ENCODE peak calls at places on chromosomes 16 and 17, in five cellular contexts. One of them, this sample, is unnamed.

GRCh38 chr17:28961391-28961790 is 10.1 kb upstream of the PHF12 start:
- DNase-seq in HCT116: no peak
- DNase-seq in A549: no peak
- DNase-seq in endothelial cell of umbilical vein: no peak
- DNase-seq in H1: no peak
- DNase-seq in this sample: no peak

GRCh38 chr17:80481284-80482057 is 5.1 kb upstream of the NPTX1 start:
- DNase-seq in HCT116: no peak
- DNase-seq in A549: no peak
- DNase-seq in endothelial cell of umbilical vein: no peak
- DNase-seq in H1: no peak
- DNase-seq in this sample: no peak

GRCh38 chr17:75876938-75877751 is 1.2 kb downstream of the TRIM47 start:
- DNase-seq in HCT116: peak; percentile 87
- DNase-seq in A549: peak; percentile 85
- DNase-seq in endothelial cell of umbilical vein: peak; percentile 98
- DNase-seq in H1: peak; percentile 70
- DNase-seq in this sample: no peak

GRCh38 chr17:21549107-21549687 is 143.1 kb upstream of the KCNJ18 start:
- DNase-seq in HCT116: no peak
- DNase-seq in A549: no peak
- DNase-seq in endothelial cell of umbilical vein: no peak
- DNase-seq in H1: no peak
- DNase-seq in this sample: no peak

GRCh38 chr17:39195568-39196160 is 1.8 kb downstream of the CACNB1 start:
- DNase-seq in HCT116: no peak
- DNase-seq in A549: no peak
- DNase-seq in endothelial cell of umbilical vein: no peak
- DNase-seq in H1: no peak
- DNase-seq in this sample: no peak

GRCh38 chr16:57538235-57538711 is 1.9 kb upstream of the CCDC102A start:
- DNase-seq in HCT116: no peak
- DNase-seq in A549: no peak
- DNase-seq in endothelial cell of umbilical vein: no peak
- DNase-seq in H1: peak; percentile 33
- DNase-seq in this sample: no peak

GRCh38 chr17:2982854-2983636 is 80.4 kb downstream of the OR1D5 start:
- DNase-seq in HCT116: no peak
- DNase-seq in A549: peak; percentile 89
- DNase-seq in endothelial cell of umbilical vein: no peak
- DNase-seq in H1: no peak
- DNase-seq in this sample: peak; percentile 92

GRCh38 chr17:71548540-71549190 is 572.2 kb upstream of the SOX9 start:
- DNase-seq in HCT116: no peak
- DNase-seq in A549: no peak
- DNase-seq in endothelial cell of umbilical vein: no peak
- DNase-seq in H1: no peak
- DNase-seq in this sample: no peak

GRCh38 chr16:88087517-88087877 is 136.3 kb downstream of the BANP start:
- DNase-seq in HCT116: no peak
- DNase-seq in A549: no peak
- DNase-seq in endothelial cell of umbilical vein: no peak
- DNase-seq in H1: no peak
- DNase-seq in this sample: no peak

GRCh38 chr17:48520631-48521045 is 10.2 kb downstream of the HOXB1 start:
- DNase-seq in HCT116: no peak
- DNase-seq in A549: no peak
- DNase-seq in endothelial cell of umbilical vein: no peak
- DNase-seq in H1: no peak
- DNase-seq in this sample: no peak

GRCh38 chr16:3004319-3004718 is 8.4 kb upstream of the CLDN9 start:
- DNase-seq in HCT116: no peak
- DNase-seq in A549: no peak
- DNase-seq in endothelial cell of umbilical vein: no peak
- DNase-seq in H1: no peak
- DNase-seq in this sample: peak; percentile 56

GRCh38 chr16:87602005-87602790 is at the start of gene JPH3:
- DNase-seq in HCT116: no peak
- DNase-seq in A549: no peak
- DNase-seq in endothelial cell of umbilical vein: no peak
- DNase-seq in H1: peak; percentile 87
- DNase-seq in this sample: no peak

GRCh38 chr17:82399030-82399429 is 19.1 kb upstream of the HEXD start:
- DNase-seq in HCT116: no peak
- DNase-seq in A549: no peak
- DNase-seq in endothelial cell of umbilical vein: peak; percentile 24
- DNase-seq in H1: no peak
- DNase-seq in this sample: peak; percentile 46

GRCh38 chr16:89971495-89972243 is 23.1 kb downstream of the DEF8 start:
- DNase-seq in HCT116: no peak
- DNase-seq in A549: no peak
- DNase-seq in endothelial cell of umbilical vein: no peak
- DNase-seq in H1: no peak
- DNase-seq in this sample: no peak

GRCh38 chr16:56349711-56350161 is 75.6 kb downstream of the AMFR start:
- DNase-seq in HCT116: no peak
- DNase-seq in A549: no peak
- DNase-seq in endothelial cell of umbilical vein: no peak
- DNase-seq in H1: no peak
- DNase-seq in this sample: no peak

GRCh38 chr17:71633391-71633849 is 487.4 kb upstream of the SOX9 start:
- DNase-seq in HCT116: peak; percentile 59
- DNase-seq in A549: peak; percentile 8
- DNase-seq in endothelial cell of umbilical vein: no peak
- DNase-seq in H1: no peak
- DNase-seq in this sample: no peak

GRCh38 chr16:57036315-57036714 is 47.0 kb downstream of the NLRC5 start:
- DNase-seq in HCT116: no peak
- DNase-seq in A549: no peak
- DNase-seq in endothelial cell of umbilical vein: no peak
- DNase-seq in H1: no peak
- DNase-seq in this sample: no peak

GRCh38 chr16:89779917-89780316 is 36.5 kb downstream of the FANCA start:
- DNase-seq in HCT116: no peak
- DNase-seq in A549: no peak
- DNase-seq in endothelial cell of umbilical vein: no peak
- DNase-seq in H1: no peak
- DNase-seq in this sample: no peak

GRCh38 chr17:30376621-30377452 is 1.9 kb upstream of the CPD start:
- DNase-seq in HCT116: no peak
- DNase-seq in A549: no peak
- DNase-seq in endothelial cell of umbilical vein: no peak
- DNase-seq in H1: no peak
- DNase-seq in this sample: peak; percentile 85

GRCh38 chr16:87963400-87963799 is 12.2 kb downstream of the BANP start:
- DNase-seq in HCT116: no peak
- DNase-seq in A549: no peak
- DNase-seq in endothelial cell of umbilical vein: peak; percentile 93
- DNase-seq in H1: no peak
- DNase-seq in this sample: no peak

GRCh38 chr17:68089881-68090280 is 54.3 kb downstream of the KPNA2 start:
- DNase-seq in HCT116: peak; percentile 72
- DNase-seq in A549: peak; percentile 42
- DNase-seq in endothelial cell of umbilical vein: peak; percentile 73
- DNase-seq in H1: no peak
- DNase-seq in this sample: peak; percentile 87

GRCh38 chr17:79618383-79619067 is 7.7 kb upstream of the RBFOX3 start:
- DNase-seq in HCT116: no peak
- DNase-seq in A549: no peak
- DNase-seq in endothelial cell of umbilical vein: no peak
- DNase-seq in H1: peak; percentile 36
- DNase-seq in this sample: no peak

GRCh38 chr17:33205552-33205951 is 87.5 kb downstream of the ASIC2 start:
- DNase-seq in HCT116: no peak
- DNase-seq in A549: no peak
- DNase-seq in endothelial cell of umbilical vein: no peak
- DNase-seq in H1: no peak
- DNase-seq in this sample: no peak

GRCh38 chr16:50763211-50763610 is 21.3 kb downstream of the CYLD start:
- DNase-seq in HCT116: no peak
- DNase-seq in A549: no peak
- DNase-seq in endothelial cell of umbilical vein: no peak
- DNase-seq in H1: no peak
- DNase-seq in this sample: no peak

GRCh38 chr17:31869031-31869430 is 10.0 kb upstream of the COPRS start:
- DNase-seq in HCT116: no peak
- DNase-seq in A549: no peak
- DNase-seq in endothelial cell of umbilical vein: no peak
- DNase-seq in H1: no peak
- DNase-seq in this sample: no peak

GRCh38 chr16:77916111-77916510 is 106.2 kb upstream of the CLEC3A start:
- DNase-seq in HCT116: no peak
- DNase-seq in A549: no peak
- DNase-seq in endothelial cell of umbilical vein: no peak
- DNase-seq in H1: no peak
- DNase-seq in this sample: peak; percentile 6

GRCh38 chr16:87740909-87741424 is 24.8 kb downstream of the KLHDC4 start:
- DNase-seq in HCT116: no peak
- DNase-seq in A549: no peak
- DNase-seq in endothelial cell of umbilical vein: no peak
- DNase-seq in H1: no peak
- DNase-seq in this sample: no peak

GRCh38 chr17:41251261-41251660 is 1.8 kb downstream of the KRTAP9-4 start:
- DNase-seq in HCT116: no peak
- DNase-seq in A549: no peak
- DNase-seq in endothelial cell of umbilical vein: peak; percentile 0
- DNase-seq in H1: no peak
- DNase-seq in this sample: no peak

GRCh38 chr17:16880843-16881230 is 91.1 kb downstream of the TNFRSF13B start:
- DNase-seq in HCT116: no peak
- DNase-seq in A549: no peak
- DNase-seq in endothelial cell of umbilical vein: no peak
- DNase-seq in H1: no peak
- DNase-seq in this sample: no peak

GRCh38 chr17:4946312-4946976 is 1.9 kb downstream of the PFN1 start:
- DNase-seq in HCT116: no peak
- DNase-seq in A549: no peak
- DNase-seq in endothelial cell of umbilical vein: no peak
- DNase-seq in H1: no peak
- DNase-seq in this sample: peak; percentile 21

GRCh38 chr17:70110443-70110880 is 35.4 kb downstream of the KCNJ16 start:
- DNase-seq in HCT116: no peak
- DNase-seq in A549: no peak
- DNase-seq in endothelial cell of umbilical vein: peak; percentile 99
- DNase-seq in H1: no peak
- DNase-seq in this sample: no peak

GRCh38 chr17:10126554-10127493 is 71.6 kb downstream of the GAS7 start:
- DNase-seq in HCT116: no peak
- DNase-seq in A549: no peak
- DNase-seq in endothelial cell of umbilical vein: no peak
- DNase-seq in H1: no peak
- DNase-seq in this sample: peak; percentile 87

GRCh38 chr17:7951143-7951792 is 19.3 kb downstream of the CNTROB start:
- DNase-seq in HCT116: no peak
- DNase-seq in A549: no peak
- DNase-seq in endothelial cell of umbilical vein: no peak
- DNase-seq in H1: no peak
- DNase-seq in this sample: no peak

DNA sequence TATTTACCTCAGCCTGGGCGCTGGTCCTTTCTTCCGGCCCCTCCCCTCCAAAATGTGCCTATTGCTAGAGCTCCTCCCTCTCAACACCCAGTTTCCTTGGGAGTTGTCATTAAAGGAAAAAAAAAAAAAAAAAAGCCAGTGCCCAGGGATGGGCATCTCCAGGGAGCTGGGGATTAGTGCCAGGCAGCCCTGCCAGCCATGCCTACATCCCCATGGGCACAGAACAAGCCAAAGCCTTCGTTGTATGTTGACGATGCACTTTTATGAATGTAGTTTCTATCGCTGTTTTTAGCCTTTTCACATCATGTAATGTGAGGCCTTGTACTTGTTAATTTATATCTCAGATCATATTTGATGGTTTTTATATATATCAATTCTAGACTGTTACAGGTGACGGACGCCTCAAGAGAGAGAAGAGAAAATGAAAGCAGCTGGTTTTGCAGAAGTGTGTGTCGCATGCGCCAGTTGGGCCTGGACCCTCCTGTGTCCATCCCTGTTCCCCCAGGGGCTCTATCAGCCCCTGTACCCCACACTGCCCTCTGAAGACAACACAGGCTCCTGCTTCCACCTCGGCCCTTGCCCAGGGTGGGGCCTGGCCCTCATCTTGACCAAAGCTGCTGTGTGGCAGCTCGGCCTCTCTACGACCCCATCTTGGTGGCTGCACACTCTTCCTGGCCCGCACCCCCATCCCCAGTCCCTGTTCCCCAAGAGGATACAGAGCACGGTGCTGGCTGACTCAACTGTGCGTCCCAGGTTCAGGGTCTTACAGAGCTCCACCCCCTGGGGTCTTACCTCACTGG is 4.8 kb downstream of the LIMD2 start:
- DNase-seq in HCT116: no peak
- DNase-seq in A549: no peak
- DNase-seq in endothelial cell of umbilical vein: no peak
- DNase-seq in H1: no peak
- DNase-seq in this sample: peak; percentile 39
- TF ChIP-seq POLR2A in HCT116: no peak
- TF ChIP-seq POLR2A in A549: no peak
- TF ChIP-seq POLR2A in endothelial cell of umbilical vein: no peak
- TF ChIP-seq POLR2A in H1: no peak
- TF ChIP-seq POLR2A in this sample: no peak

GRCh38 chr17:78357177-78357586 is 2.7 kb downstream of the SOCS3 start:
- DNase-seq in HCT116: no peak
- DNase-seq in A549: no peak
- DNase-seq in endothelial cell of umbilical vein: peak; percentile 82
- DNase-seq in H1: no peak
- DNase-seq in this sample: no peak
- TF ChIP-seq MAX in HCT116: no peak
- TF ChIP-seq MAX in A549: peak; percentile 33
- TF ChIP-seq MAX in endothelial cell of umbilical vein: peak; percentile 72
- TF ChIP-seq MAX in H1: no peak
- TF ChIP-seq MAX in this sample: no peak

DNA sequence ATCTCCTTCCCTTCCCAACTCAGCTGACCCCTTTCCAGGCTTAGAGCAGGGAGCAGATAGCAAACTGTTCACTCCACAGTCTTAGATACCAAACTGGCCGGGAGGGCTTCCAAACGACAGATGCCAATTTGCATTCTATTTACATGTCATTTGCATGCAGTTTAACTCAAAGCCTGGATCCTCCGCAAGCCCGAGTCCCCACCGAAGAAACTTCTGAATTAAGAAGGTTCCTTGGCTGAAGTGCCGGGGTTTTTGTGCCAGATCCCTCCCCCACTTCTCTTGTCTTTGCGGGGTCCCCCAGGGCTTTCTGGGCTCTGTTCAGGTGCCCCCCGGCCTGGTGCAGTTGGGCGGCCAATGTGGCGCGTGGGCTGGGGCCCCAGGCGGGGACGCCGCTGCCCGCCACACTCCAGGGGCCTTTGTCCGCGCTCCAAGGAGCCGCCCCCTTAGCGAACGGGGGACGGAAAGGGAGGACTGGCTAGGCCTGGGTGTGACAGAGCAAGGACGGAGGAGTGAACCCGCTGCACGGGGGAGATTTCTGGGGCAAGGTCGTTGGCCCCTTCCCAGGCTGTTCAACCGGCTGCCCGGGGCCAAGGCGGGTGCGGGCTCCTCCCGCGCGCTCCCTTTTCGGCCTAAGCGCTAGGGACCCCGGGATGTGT is 1.2 kb downstream of the GPRC5B start:
- DNase-seq in HCT116: no peak
- DNase-seq in A549: no peak
- DNase-seq in endothelial cell of umbilical vein: peak; percentile 31
- DNase-seq in H1: peak; percentile 71
- DNase-seq in this sample: peak; percentile 22
- H3K4me3 ChIP-seq in HCT116: no peak overlapping the region
- H3K4me3 ChIP-seq in A549: peak overlapping the region; percentile 73
- H3K4me3 ChIP-seq in endothelial cell of umbilical vein: peak overlapping the region; percentile 83
- H3K4me3 ChIP-seq in H1: peak overlapping the region; percentile 72
- H3K4me3 ChIP-seq in this sample: no peak overlapping the region

GRCh38 chr16:1749152-1750117 is 21.9 kb downstream of the NME3 start:
- DNase-seq in HCT116: no peak
- DNase-seq in A549: no peak
- DNase-seq in endothelial cell of umbilical vein: no peak
- DNase-seq in H1: no peak
- DNase-seq in this sample: no peak
- TF ChIP-seq POLR2A in HCT116: no peak
- TF ChIP-seq POLR2A in A549: no peak
- TF ChIP-seq POLR2A in endothelial cell of umbilical vein: no peak
- TF ChIP-seq POLR2A in H1: no peak
- TF ChIP-seq POLR2A in this sample: no peak

This sample was measured in NB4.